ENCODE peak calls at places on chromosome 6, in four cellular contexts. Y is ascending aorta, R is body of pancreas, O is GM12865. J is an unnamed sample.

GRCh38 chr6:52115891-52116604 is 28.6 kb upstream of the PKHD1 start:
- DNase-seq in Y (no peak), R (no peak), O (no peak), J (no peak)

GRCh38 chr6:9484091-9484490 is 930.8 kb downstream of the TFAP2A start:
- DNase-seq in Y (no peak), R (no peak), O (no peak), J (no peak)

GRCh38 chr6:25175656-25176055 is 103.5 kb upstream of the CARMIL1 start:
- DNase-seq in Y (no peak), R (no peak), O (peak), J (no peak)

GRCh38 chr6:170158296-170159039 is 132.4 kb downstream of the DLL1 start:
- DNase-seq in Y (no peak), R (no peak), O (no peak), J (no peak)

GRCh38 chr6:95578106-95578410 is 723 bp downstream of the MANEA start:
- DNase-seq in Y (no peak), R (no peak), O (peak), J (no peak)

GRCh38 chr6:55836481-55836880 is 38.9 kb downstream of the BMP5 start:
- DNase-seq in Y (no peak), R (peak), O (no peak), J (no peak)

GRCh38 chr6:105608711-105609374 is 206.0 kb upstream of the PREP start:
- DNase-seq in Y (no peak), R (no peak), O (no peak), J (no peak)

GRCh38 chr6:18997375-18997826 is 610.3 kb downstream of the RNF144B start:
- DNase-seq in Y (no peak), R (peak), O (peak), J (no peak)

GRCh38 chr6:163808871-163809270 is 394.4 kb downstream of the QKI start:
- DNase-seq in Y (no peak), R (no peak), O (no peak), J (no peak)

GRCh38 chr6:24257282-24257681 is 100.6 kb downstream of the DCDC2 start:
- DNase-seq in Y (no peak), R (no peak), O (no peak), J (no peak)

GRCh38 chr6:28794175-28795002 is 129.4 kb downstream of the TRIM27 start:
- DNase-seq in Y (no peak), R (no peak), O (peak), J (no peak)
- TF ChIP-seq CTCF in Y (no peak), R (no peak), O (no peak), J (no peak)

GRCh38 chr6:44256291-44257006 is 879 bp downstream of the SLC35B2 start:
- DNase-seq in Y (no peak), R (peak), O (no peak), J (no peak)
- H3K4me3 ChIP-seq in Y (peak), R (peak), O (peak), J (peak)

GRCh38 chr6:144063744-144064401 is 31.5 kb downstream of the SF3B5 start:
- DNase-seq in Y (peak), R (peak), O (peak), J (peak)
- TF ChIP-seq CTCF in Y (peak), R (peak), O (peak), J (no peak)

GRCh38 chr6:167825059-167825758 is 1.5 kb upstream of the AFDN start:
- DNase-seq in Y (no peak), R (no peak), O (no peak), J (no peak)

GRCh38 chr6:167825759-167826229 is 917 bp upstream of the AFDN start:
- DNase-seq in Y (peak), R (peak), O (peak), J (peak)

GRCh38 chr6:167826230-167827061 is at the start of gene AFDN:
- DNase-seq in Y (peak), R (peak), O (peak), J (peak)

GRCh38 chr6:167827062-167827587 is 414 bp downstream of the AFDN start:
- DNase-seq in Y (no peak), R (peak), O (peak), J (no peak)

DNA sequence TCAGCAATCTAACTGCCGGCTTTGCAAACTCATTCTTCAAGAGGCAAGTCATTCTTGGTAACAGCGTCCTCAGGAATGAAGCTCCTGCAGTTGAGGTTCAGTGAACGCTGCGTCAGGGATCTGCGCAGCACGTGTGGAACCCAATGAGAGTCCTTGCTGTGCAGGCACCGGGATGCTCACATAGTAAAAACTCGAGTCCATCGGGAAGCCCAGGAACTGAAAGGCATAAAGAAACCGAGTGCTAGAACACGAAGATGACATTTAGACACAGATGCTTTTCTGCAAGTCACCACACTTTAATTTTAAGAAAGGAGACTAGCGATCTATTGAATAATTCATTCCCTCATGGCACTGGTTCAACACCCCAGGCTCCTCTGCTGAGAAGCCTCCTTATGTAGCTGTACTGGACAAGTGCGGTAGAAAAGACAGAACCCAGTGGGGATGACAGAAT is 2.1 kb upstream of the AFDN start:
- DNase-seq in Y (no peak), R (no peak), O (no peak), J (no peak)
- H3K4me3 ChIP-seq in Y (no peak), R (no peak), O (no peak), J (no peak)

GRCh38 chr6:13397359-13398080 is 69.2 kb upstream of the TBC1D7 start:
- DNase-seq in Y (no peak), R (no peak), O (peak), J (no peak)

GRCh38 chr6:13396241-13396792 is 68.0 kb upstream of the TBC1D7 start:
- DNase-seq in Y (no peak), R (no peak), O (no peak), J (no peak)

GRCh38 chr6:13398421-13398994 is 70.2 kb upstream of the TBC1D7 start:
- DNase-seq in Y (no peak), R (no peak), O (no peak), J (no peak)

GRCh38 chr6:13395272-13396237 is 67.2 kb upstream of the TBC1D7 start:
- DNase-seq in Y (peak), R (peak), O (peak), J (peak)

GRCh38 chr6:13398081-13398406 is 69.7 kb upstream of the TBC1D7 start:
- DNase-seq in Y (no peak), R (no peak), O (no peak), J (no peak)
- TF ChIP-seq CTCF in Y (no peak), R (no peak), O (no peak), J (no peak)

GRCh38 chr6:100468013-100468622 is 3.4 kb upstream of the SIM1 start:
- DNase-seq in Y (no peak), R (no peak), O (no peak), J (no peak)

GRCh38 chr6:100468966-100469859 is 4.5 kb upstream of the SIM1 start:
- DNase-seq in Y (no peak), R (no peak), O (no peak), J (no peak)

GRCh38 chr6:100465701-100466409 is 1.1 kb upstream of the SIM1 start:
- DNase-seq in Y (no peak), R (no peak), O (no peak), J (no peak)

GRCh38 chr6:100466410-100467143 is 1.9 kb upstream of the SIM1 start:
- DNase-seq in Y (no peak), R (no peak), O (no peak), J (peak)

DNA sequence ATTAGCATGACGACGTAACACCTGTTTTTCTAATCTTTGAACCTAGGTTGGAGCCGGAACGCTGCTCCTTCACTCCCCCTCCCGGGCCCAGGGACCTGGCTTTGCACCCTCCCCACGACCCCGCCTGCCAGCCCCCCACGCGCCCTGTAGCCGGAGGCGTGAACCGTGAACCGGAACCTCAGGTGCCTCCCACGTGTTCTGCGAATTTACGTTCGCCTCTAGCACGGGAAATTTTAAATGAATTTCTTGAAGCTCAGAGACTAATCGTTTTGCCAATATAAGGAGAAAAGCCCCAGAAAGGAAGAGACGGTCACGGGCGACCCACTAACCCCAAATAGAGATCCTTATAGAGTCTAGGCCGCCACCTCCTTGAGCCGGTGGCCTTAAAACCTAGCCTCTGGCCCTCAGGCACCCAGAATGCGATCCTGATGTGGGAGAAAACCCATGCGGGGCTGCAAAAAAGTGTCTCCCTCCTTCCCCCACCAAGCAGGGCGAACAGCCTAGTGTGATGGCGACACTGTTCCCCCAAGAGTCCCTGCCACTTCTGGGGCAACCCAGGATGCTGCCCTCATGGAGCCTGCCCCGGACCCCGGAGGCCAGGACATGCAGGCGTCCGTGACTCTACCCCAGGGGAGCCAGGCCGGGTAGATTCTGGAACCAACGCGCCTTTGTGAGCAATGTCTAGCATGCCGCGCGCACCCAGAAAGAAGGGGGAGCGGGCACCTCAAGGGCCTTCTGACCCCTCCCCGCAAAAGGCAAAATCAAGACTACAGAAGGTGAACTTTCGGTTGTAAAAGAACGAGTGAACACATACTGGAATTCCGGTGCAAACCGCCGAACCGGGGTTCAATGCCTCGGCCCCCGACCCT is 2.7 kb upstream of the SIM1 start:
- DNase-seq in Y (no peak), R (no peak), O (no peak), J (no peak)
- H3K4me3 ChIP-seq in Y (no peak), R (no peak), O (no peak), J (no peak)

DNA sequence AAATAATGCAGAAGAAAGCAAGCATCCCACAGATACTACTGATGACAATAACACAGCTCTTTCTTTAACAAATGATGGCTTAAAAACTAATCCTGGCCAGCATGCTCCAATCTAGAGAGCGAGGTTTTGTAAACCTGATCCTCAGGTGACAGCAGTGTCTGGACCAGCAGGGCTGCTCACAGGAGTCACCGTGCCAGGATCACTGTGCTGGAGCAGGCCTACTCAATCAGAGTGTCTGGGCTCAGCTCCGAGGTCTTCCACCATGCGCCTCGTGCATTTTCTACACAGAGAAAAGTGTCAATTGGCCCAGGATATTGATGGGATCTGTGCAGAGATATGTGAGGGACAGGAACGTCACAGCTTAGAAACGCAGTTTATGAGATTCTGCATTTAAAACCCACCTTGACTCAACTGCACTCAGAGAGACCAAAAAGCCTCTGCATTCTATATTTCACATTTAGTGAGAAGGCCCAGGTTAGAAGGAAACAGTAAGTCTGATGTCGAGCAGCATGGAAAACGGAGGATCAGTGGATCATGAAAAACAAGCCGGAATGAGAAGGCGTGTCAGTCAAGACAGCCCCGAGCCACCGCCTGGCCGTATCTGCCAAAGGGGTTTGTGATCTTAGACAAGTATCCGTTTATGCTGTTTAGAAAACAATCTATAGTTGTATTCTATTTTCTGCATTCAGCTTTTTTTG is 7.8 kb downstream of the RAMACL start:
- DNase-seq in Y (no peak), R (no peak), O (no peak), J (no peak)
- TF ChIP-seq CTCF in Y (no peak), R (no peak), O (no peak), J (no peak)

GRCh38 chr6:4884646-4885427 is 108.6 kb downstream of the CDYL start:
- DNase-seq in Y (no peak), R (no peak), O (no peak), J (no peak)

GRCh38 chr6:4879724-4880372 is 103.6 kb downstream of the CDYL start:
- DNase-seq in Y (no peak), R (no peak), O (peak), J (no peak)

GRCh38 chr6:4883298-4883697 is 107.1 kb downstream of the CDYL start:
- DNase-seq in Y (no peak), R (peak), O (no peak), J (no peak)

GRCh38 chr6:4885534-4885933 is 109.3 kb downstream of the CDYL start:
- DNase-seq in Y (no peak), R (no peak), O (peak), J (no peak)

DNA sequence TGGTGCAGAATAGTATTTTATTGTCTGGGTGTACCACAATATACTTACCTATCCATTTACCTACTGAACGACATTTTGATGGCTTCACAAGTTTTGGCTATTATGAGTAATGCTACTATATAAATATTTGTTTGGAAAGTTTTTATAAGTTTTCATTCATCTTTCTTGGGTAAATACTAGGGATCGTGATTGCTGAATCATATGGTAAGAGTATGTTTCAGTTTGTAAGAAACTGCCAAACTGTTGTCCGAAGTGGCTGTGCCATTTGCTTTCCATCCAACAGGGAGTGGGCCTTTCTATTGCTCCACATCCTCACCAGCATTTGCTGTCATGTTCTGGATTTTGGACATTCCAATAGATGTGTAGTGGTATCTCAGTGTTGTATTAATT is 104.2 kb downstream of the CDYL start:
- DNase-seq in Y (no peak), R (no peak), O (no peak), J (no peak)
- H3K4me3 ChIP-seq in Y (no peak), R (no peak), O (peak), J (no peak)

GRCh38 chr6:69796627-69797390 is at the start of gene LMBRD1:
- DNase-seq in Y (peak), R (peak), O (peak), J (peak)
- TF ChIP-seq CTCF in Y (peak), R (peak), O (peak), J (peak)

GRCh38 chr6:106927531-106928398 is 46.8 kb downstream of the CD24 start:
- DNase-seq in Y (no peak), R (peak), O (peak), J (no peak)

GRCh38 chr6:106922626-106923025 is 51.9 kb downstream of the CD24 start:
- DNase-seq in Y (no peak), R (no peak), O (no peak), J (no peak)

DNA sequence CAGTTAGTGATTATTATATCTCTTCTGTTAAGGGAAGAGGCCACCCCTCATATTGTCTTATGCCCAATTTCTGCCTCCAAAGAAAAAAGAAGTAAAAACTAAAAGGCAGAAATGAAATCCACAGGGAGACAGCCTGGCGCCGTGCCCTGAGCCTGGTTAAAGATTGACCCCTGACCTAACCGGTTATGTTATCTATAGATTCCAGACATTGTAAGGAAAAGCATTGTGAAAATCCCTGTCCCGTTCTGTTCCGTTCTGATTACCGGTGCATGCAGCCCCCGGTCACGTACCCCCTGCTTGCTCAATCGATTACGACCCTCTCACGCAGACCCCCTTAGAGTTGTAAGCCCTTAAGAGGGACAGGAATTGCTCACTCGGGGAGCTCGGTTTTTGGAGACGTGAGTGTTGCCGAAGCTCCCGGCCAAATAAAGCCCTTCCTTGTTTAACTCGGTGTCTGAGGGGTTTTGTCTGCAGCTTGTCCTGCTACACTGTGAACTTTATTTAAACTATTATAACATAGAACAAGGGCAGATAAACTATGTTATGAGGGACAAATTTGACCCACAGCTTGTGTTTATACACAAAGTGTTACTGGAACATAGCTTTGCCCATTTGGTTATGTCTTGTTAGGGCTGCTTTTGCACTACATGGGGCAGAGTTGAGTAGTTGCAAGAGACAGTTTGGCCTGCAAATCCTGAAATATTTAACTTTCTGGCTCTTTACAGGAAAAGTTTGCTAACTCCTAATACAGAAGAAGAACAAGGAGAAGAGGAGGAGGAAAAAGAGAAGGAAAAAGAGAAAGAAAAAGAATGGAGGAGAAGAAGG is 49.6 kb downstream of the CD24 start:
- DNase-seq in Y (no peak), R (peak), O (no peak), J (no peak)
- H3K4me3 ChIP-seq in Y (no peak), R (no peak), O (no peak), J (no peak)

J was measured in lung.